ENCODE peak calls at places on chromosomes 3 and 15, in four cellular contexts. R is HepG2, G is K562, C is GM12878. P is an unnamed sample.

GRCh38 chr3:42655980-42656679 is 2.6 kb downstream of the ZBTB47 start:
- DNase-seq in G (peak), R (no peak), C (no peak), P (no peak)

GRCh38 chr15:59222106-59222505 is 15.5 kb downstream of the LDHAL6B start:
- DNase-seq in C (no peak), R (no peak), G (no peak), P (no peak)

GRCh38 chr3:194930439-194931204 is 244.9 kb downstream of the FAM43A start:
- DNase-seq in G (no peak), C (no peak), R (peak), P (no peak)

GRCh38 chr3:170355738-170356595 is 1.5 kb upstream of the SKIL start:
- DNase-seq in G (peak), R (no peak), C (peak), P (no peak)

GRCh38 chr3:69822501-69822900 is 83.2 kb downstream of the MITF start:
- DNase-seq in R (no peak), G (no peak), C (no peak), P (no peak)

GRCh38 chr3:108406063-108406660 is 104.2 kb downstream of the MYH15 start:
- DNase-seq in R (no peak), C (no peak), G (no peak), P (no peak)

GRCh38 chr15:69508659-69509058 is 56.0 kb downstream of the RPLP1 start:
- DNase-seq in G (no peak), R (no peak), C (no peak), P (no peak)

GRCh38 chr15:74977599-74977998 is 17.8 kb upstream of the SCAMP5 start:
- DNase-seq in C (no peak), G (no peak), R (no peak), P (no peak)

GRCh38 chr3:186107148-186108105 is 1.5 kb downstream of the ETV5 start:
- DNase-seq in G (peak), R (peak), C (no peak), P (peak)

GRCh38 chr3:129398803-129399144 is 29.7 kb downstream of the EFCAB12 start:
- DNase-seq in R (no peak), C (no peak), G (peak), P (peak)

GRCh38 chr15:62742409-62743171 is 300.0 kb upstream of the TPM1 start:
- DNase-seq in R (peak), C (no peak), G (peak), P (peak)

GRCh38 chr15:40405501-40406381 is at the start of gene IVD:
- DNase-seq in R (peak), C (peak), G (no peak), P (peak)

GRCh38 chr15:48647963-48648362 is 2.5 kb upstream of the FBN1 start:
- DNase-seq in R (no peak), G (no peak), C (no peak), P (peak)

GRCh38 chr15:48644827-48645557 is 517 bp downstream of the FBN1 start:
- DNase-seq in R (no peak), G (no peak), C (no peak), P (peak)

GRCh38 chr15:48645558-48646330 is at the start of gene FBN1:
- DNase-seq in G (no peak), C (peak), R (peak), P (peak)

GRCh38 chr15:48644498-48644826 is 1.0 kb downstream of the FBN1 start:
- DNase-seq in G (no peak), C (no peak), R (no peak), P (no peak)

GRCh38 chr15:48646364-48646763 is 855 bp upstream of the FBN1 start:
- DNase-seq in G (no peak), R (no peak), C (no peak), P (no peak)
- TF ChIP-seq BHLHE40 in G (no peak), R (no peak), C (no peak), P (no peak)

GRCh38 chr3:192747746-192748145 is 20.4 kb upstream of the FGF12 start:
- DNase-seq in C (no peak), R (no peak), G (no peak), P (no peak)

GRCh38 chr3:192747145-192747544 is 19.8 kb upstream of the FGF12 start:
- DNase-seq in C (no peak), R (no peak), G (no peak), P (no peak)

GRCh38 chr3:192745150-192745549 is 17.8 kb upstream of the FGF12 start:
- DNase-seq in G (no peak), R (no peak), C (no peak), P (no peak)

GRCh38 chr3:192751148-192751547 is 23.8 kb upstream of the FGF12 start:
- DNase-seq in R (no peak), G (no peak), C (no peak), P (no peak)

DNA sequence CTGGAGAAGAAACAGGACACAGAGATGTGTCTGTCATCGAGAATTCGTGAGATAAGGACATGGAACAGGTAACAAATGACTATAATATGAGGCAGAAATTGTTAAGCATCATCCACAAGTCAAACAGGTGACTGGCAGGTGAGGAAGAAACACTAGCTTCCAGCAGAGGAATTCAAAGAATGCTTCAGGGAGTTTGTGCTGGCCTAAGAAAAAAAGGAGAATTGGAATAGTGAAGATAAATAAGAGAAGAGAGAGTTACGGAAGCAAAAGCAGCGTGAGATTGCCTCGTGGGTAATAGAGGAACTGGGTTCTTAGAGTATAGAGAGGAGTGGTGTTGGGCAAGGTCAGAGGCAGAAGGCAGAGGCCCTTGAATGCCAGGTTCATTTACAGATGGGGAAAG is 22.9 kb upstream of the FGF12 start:
- DNase-seq in R (no peak), C (no peak), G (no peak), P (no peak)
- TF ChIP-seq FOXK2 in R (no peak), C (no peak), G (no peak), P (no peak)

DNA sequence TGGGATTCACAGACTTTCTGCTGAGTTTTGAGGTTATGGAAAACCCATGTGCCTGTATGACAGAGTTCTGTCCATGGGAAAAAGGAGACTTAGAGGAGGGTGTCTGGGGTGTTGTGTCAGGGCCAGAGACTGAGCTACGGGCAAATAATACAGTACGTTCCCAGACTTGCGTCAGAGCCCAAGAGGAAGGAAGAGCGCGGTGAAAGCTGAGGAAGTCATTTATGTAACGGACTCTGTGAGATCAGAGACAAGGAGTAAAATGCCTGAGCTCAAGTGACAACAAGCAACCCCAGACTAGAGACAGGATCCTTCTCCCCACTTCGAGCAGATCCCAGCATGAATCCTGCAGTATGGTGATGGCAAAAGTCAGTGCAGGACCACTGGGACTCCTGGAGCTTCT is 368.6 kb upstream of the MCTP2 start:
- DNase-seq in R (no peak), C (no peak), G (no peak), P (no peak)
- TF ChIP-seq BHLHE40 in R (no peak), C (no peak), G (no peak), P (no peak)

DNA sequence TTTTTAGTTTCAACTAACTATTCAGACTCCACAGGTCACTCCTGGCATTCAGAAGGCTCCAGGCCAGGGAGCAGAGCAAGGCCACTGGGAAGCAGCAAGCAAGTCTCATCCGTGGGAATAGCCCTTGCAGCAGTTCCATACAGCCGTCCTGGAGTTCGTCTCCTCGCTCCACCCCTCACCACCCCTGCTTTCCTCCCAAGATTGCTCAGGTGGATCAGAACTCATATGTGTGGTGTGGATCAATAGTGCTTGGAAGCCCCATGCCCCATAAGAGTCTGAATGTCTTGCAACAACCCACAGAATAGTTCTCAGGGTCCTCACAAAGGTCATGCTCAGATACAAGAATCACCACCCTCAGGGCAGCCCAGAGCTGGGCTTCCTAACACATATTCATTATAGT is 44.5 kb downstream of the SUSD5 start:
- DNase-seq in C (no peak), G (no peak), R (no peak), P (no peak)
- TF ChIP-seq FOXK2 in C (no peak), G (no peak), R (no peak), P (no peak)

DNA sequence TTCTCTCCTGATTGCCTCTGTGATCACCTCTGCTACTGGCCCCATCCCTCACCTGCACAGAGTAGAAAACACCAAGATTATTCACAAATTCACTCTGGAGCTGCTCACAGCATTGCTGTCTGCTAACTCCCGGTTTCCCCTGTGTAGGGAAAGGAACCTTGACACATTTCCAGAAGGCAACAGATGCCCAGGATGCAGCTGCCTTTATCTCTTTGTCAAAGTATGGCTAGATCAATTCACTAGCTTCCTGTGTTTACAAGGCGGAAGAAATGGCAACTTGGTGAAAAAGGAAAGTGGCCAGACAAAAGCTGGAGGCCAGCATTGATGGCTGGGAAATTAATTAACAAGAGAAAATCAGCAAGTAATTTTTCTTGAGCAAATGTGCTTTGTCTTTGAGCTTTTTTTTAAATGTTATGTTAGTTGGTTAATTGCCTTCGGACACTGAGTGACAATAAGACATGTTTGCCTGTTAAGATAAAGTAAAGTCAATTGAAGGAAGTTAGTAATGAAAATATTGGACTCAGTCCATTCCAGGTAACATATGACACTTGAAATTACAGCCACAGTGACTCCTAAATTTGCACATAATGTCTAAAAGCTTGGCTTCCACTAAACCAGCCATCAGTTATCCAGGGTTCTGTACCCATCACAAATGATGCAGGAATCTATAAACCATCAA is 394.6 kb upstream of the IL12A start:
- DNase-seq in C (no peak), G (no peak), R (no peak), P (no peak)
- TF ChIP-seq BHLHE40 in C (no peak), G (no peak), R (no peak), P (no peak)

DNA sequence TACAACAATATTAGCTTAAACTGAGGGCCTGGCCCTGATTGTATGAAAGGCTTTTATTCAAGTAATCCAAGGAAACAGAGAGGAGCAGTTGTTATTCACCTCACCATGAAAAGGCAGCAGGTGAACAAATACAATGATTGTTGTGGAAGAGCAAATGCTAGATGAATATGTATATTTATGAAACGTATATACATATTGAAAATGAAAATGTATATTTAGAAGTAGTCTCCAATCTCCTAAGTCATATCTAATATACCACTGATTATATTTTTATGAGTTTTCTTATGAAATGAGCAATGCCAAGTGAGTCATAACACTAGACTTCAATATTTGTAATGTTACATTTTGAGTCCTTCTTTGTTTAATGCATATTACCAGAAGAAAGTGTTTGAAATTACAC is 116.2 kb upstream of the KCNMB2 start:
- DNase-seq in R (no peak), C (no peak), G (no peak), P (no peak)
- TF ChIP-seq FOXK2 in R (no peak), C (no peak), G (no peak), P (no peak)

GRCh38 chr3:143163562-143163961 is 44.0 kb downstream of the CHST2 start:
- DNase-seq in G (no peak), R (no peak), C (no peak), P (no peak)

GRCh38 chr3:143155756-143156155 is 36.2 kb downstream of the CHST2 start:
- DNase-seq in C (no peak), R (no peak), G (no peak), P (no peak)

GRCh38 chr3:143157957-143158548 is 38.5 kb downstream of the CHST2 start:
- DNase-seq in G (no peak), C (no peak), R (no peak), P (no peak)

DNA sequence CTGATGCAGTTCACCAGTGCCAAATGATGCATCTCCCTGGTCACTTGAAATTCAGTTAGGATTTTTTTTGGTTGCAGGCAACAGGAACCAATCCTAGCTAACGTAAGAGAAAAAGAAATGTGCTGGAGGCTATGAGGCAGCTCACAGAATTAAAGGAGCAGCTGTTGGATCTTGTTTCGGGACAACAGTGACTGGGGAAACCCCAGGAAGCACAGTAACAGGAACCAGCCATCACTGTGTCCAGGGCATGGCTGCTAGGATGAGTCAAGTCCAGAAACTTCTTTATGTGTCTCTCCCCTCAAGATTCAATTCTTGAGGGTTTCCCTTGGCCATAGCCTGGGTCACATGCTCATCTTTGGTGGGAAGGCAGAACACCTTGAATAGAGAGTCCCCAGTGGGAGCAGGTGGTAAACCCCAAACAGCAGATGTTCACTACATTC is 39.0 kb downstream of the CHST2 start:
- DNase-seq in G (no peak), C (peak), R (no peak), P (no peak)
- TF ChIP-seq BHLHE40 in G (no peak), C (peak), R (no peak), P (no peak)

GRCh38 chr3:11476814-11477213 is 166.9 kb downstream of the VGLL4 start:
- DNase-seq in C (no peak), G (no peak), R (no peak), P (no peak)
- TF ChIP-seq FOXK2 in C (no peak), G (no peak), R (no peak), P (no peak)

DNA sequence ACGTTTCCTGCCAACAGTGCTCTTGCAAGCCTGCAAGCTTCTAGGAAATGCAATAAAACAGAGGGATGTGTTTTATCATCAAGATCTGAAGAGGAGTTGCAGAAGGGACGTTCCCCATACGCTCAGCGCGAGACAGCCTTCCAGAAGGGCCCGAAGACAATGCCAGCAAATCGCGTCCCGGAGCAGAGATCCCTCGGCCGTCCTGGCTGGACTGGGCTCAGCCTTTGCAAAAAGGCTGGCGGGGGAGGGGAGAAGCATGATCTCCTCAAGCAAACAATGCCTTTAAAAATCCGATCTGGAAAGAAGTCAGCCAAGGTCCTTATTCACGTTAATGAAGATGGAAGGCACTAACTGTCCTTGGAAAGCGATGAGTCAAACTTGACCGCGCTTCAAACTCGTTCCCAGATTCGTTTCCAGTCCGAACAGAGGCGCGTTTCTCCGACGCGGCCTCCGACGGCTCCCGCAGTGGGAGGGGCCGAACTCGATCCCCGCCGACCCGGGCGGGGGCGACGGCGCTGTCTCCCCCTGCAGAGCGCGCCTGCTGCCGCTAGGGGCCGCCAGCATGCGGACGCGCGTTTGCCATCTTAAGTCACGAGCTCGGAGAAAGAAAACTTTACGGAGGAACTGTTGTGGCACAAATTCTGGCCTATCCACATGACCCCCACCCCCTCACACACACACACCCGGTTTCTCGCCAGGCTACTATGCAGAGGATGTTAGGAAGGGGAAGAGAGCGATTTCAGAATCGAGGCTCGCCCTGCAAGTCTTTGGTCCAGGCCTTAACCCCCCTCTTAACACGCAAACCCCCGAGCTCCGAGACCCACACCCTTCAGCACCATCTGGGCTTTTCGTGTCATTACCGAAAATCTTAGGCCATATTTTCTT is 5.5 kb downstream of the BCL6 start:
- DNase-seq in R (no peak), G (peak), C (no peak), P (peak)
- TF ChIP-seq BHLHE40 in R (no peak), G (peak), C (peak), P (no peak)